ENCODE peak calls at places on chromosome 18, in six cellular contexts. X is left kidney, P is NCI-H1417, A is left lung, O is endodermal cell, I is transverse colon. S is an unnamed sample.
A peak's percentile ranks its signal among the peaks of the same experiment; 100 is the strongest.

GRCh38 chr18:76545433-76546281 is 50.6 kb upstream of the ZNF516 start:
- DNase-seq in X (no peak), P (no peak), A (no peak), O (no peak), I (no peak), S (no peak)

GRCh38 chr18:58051765-58052460 is 7.9 kb downstream of the NEDD4L start:
- DNase-seq in X (no peak), P (peak; percentile 41), A (no peak), O (no peak), I (no peak), S (no peak)

GRCh38 chr18:45589559-45590041 is 25.7 kb upstream of the SLC14A2 start:
- DNase-seq in X (peak; percentile 77), P (no peak), A (peak; percentile 50), O (peak; percentile 64), I (no peak), S (no peak)

GRCh38 chr18:59056706-59057492 is 82.8 kb upstream of the SEC11C start:
- DNase-seq in X (peak; percentile 90), P (peak; percentile 67), A (peak; percentile 65), O (peak; percentile 96), I (peak; percentile 83), S (no peak)

GRCh38 chr18:24397131-24397693 is 412 bp downstream of the OSBPL1A start:
- DNase-seq in X (peak; percentile 87), P (peak; percentile 89), A (peak; percentile 80), O (no peak), I (peak; percentile 67), S (no peak)

GRCh38 chr18:36284671-36285295 is 12.7 kb upstream of the FHOD3 start:
- DNase-seq in X (peak; percentile 87), P (peak; percentile 91), A (no peak), O (peak; percentile 71), I (peak; percentile 37), S (no peak)

GRCh38 chr18:58299936-58300335 is 255.9 kb downstream of the NEDD4L start:
- DNase-seq in X (no peak), P (no peak), A (no peak), O (no peak), I (no peak), S (no peak)

GRCh38 chr18:11872479-11873136 is 21.4 kb downstream of the CHMP1B start:
- DNase-seq in X (peak; percentile 34), P (peak; percentile 58), A (no peak), O (peak; percentile 58), I (no peak), S (peak; percentile 87)

GRCh38 chr18:45876131-45876530 is 50.7 kb downstream of the SIGLEC15 start:
- DNase-seq in X (no peak), P (peak; percentile 6), A (no peak), O (no peak), I (no peak), S (no peak)

GRCh38 chr18:29181151-29181901 is 1004.4 kb upstream of the CDH2 start:
- DNase-seq in X (no peak), P (no peak), A (no peak), O (no peak), I (no peak), S (no peak)

GRCh38 chr18:59220784-59221765 is 1.1 kb downstream of the GRP start:
- DNase-seq in X (peak; percentile 25), P (peak; percentile 96), A (no peak), O (peak; percentile 75), I (no peak), S (no peak)

GRCh38 chr18:79680100-79680879 is 687 bp downstream of the CTDP1 start:
- DNase-seq in X (peak; percentile 69), P (peak; percentile 68), A (no peak), O (peak; percentile 62), I (peak; percentile 61), S (no peak)

GRCh38 chr18:79603321-79604204 is 76.0 kb upstream of the CTDP1 start:
- DNase-seq in X (peak; percentile 17), P (no peak), A (peak; percentile 26), O (no peak), I (peak; percentile 4), S (no peak)

GRCh38 chr18:63262369-63263335 is 56.9 kb downstream of the BCL2 start:
- DNase-seq in X (no peak), P (no peak), A (no peak), O (no peak), I (no peak), S (no peak)

GRCh38 chr18:73979742-73980141 is 167.9 kb downstream of the FBXO15 start:
- DNase-seq in X (no peak), P (no peak), A (no peak), O (no peak), I (no peak), S (no peak)